ENCODE peak calls at places on chromosomes 4 and X, in eight cellular contexts. E is Kasumi-1; P is activated T-cell treated with anti-CD3 and anti-CD28 coated beads for 24 hours; U is epithelial cell of esophagus; T is GF-D8; M is head of caudate nucleus; K is stomach; I is stimulated activated CD4-positive, alpha-beta T cell treated with anti-CD3 and anti-CD28 coated beads, Interleukin-1b, Interleukin-23, amount 100 ng/mL, for 4 hours. N is an unnamed sample.

GRCh38 chr4:72971572-72971971 is 97.9 kb downstream of the COX18 start:
- DNase-seq in E (no peak), P (no peak), U (peak), T (no peak), M (no peak), K (no peak), I (no peak), N (peak)

GRCh38 chr4:2931765-2932560 is 31.2 kb downstream of the NOP14 start:
- DNase-seq in E (peak), P (no peak), U (no peak), T (peak), M (no peak), K (peak), I (no peak), N (no peak)

GRCh38 chr4:3866813-3867129 is 100.6 kb downstream of the ADRA2C start:
- DNase-seq in E (no peak), P (no peak), U (no peak), T (no peak), M (no peak), K (no peak), I (no peak), N (no peak)

GRCh38 chr4:123421227-123421941 is 24.8 kb downstream of the SPRY1 start:
- DNase-seq in E (no peak), P (no peak), U (peak), T (peak), M (no peak), K (no peak), I (no peak), N (no peak)

GRCh38 chr4:144968606-144969005 is 129.4 kb downstream of the ANAPC10 start:
- DNase-seq in E (no peak), P (no peak), U (no peak), T (no peak), M (no peak), K (no peak), I (no peak), N (no peak)

GRCh38 chrX:40227111-40227510 is 129.4 kb upstream of the BCOR start:
- DNase-seq in E (no peak), P (no peak), U (no peak), T (no peak), M (no peak), K (no peak), I (no peak), N (no peak)

GRCh38 chrX:24575496-24575895 is 71.7 kb downstream of the PCYT1B start:
- DNase-seq in E (no peak), P (no peak), U (no peak), T (no peak), M (no peak), K (no peak), I (no peak), N (no peak)

GRCh38 chr4:168019019-168019651 is 73.2 kb upstream of the ANXA10 start:
- DNase-seq in E (no peak), P (no peak), U (peak), T (no peak), M (no peak), K (no peak), I (no peak), N (no peak)

GRCh38 chrX:139113682-139114081 is 402.2 kb upstream of the FGF13 start:
- DNase-seq in E (peak), P (no peak), U (peak), T (peak), M (no peak), K (no peak), I (no peak), N (no peak)

GRCh38 chr4:153119626-153120025 is 84.6 kb upstream of the TRIM2 start:
- DNase-seq in E (no peak), P (no peak), U (no peak), T (no peak), M (no peak), K (no peak), I (no peak), N (no peak)

GRCh38 chr4:156322592-156322991 is 368.9 kb upstream of the CTSO start:
- DNase-seq in E (no peak), P (no peak), U (peak), T (no peak), M (no peak), K (no peak), I (no peak), N (no peak)

GRCh38 chr4:88162636-88163035 is 4.2 kb upstream of the ABCG2 start:
- DNase-seq in E (no peak), P (no peak), U (no peak), T (no peak), M (no peak), K (no peak), I (no peak), N (no peak)

GRCh38 chrX:136759968-136760367 is 20.8 kb downstream of the ARHGEF6 start:
- DNase-seq in E (peak), P (no peak), U (no peak), T (peak), M (no peak), K (no peak), I (no peak), N (no peak)